ENCODE peak calls at places on chromosomes 4 and X, in six cellular contexts. F is CD8-positive, alpha-beta T cell; B is occipital lobe; Q is NCI-H1930; M is tibial nerve; N is GM23338. C is an unnamed sample.

GRCh38 chr4:100299019-100299418 is 108.8 kb upstream of the DDIT4L start:
- DNase-seq in F (no peak), B (no peak), Q (no peak), M (peak; percentile 26), N (no peak), C (no peak)

GRCh38 chr4:141102367-141102766 is 30.9 kb downstream of the RNF150 start:
- DNase-seq in F (no peak), B (no peak), Q (no peak), M (no peak), N (no peak), C (no peak)

GRCh38 chrX:440636-441035 is 53.9 kb upstream of the PPP2R3B start:
- DNase-seq in F (no peak), B (no peak), Q (no peak), M (no peak), N (no peak), C (no peak)

GRCh38 chr4:121697626-121698025 is 846 bp upstream of the ANXA5 start:
- DNase-seq in F (no peak), B (no peak), Q (no peak), M (no peak), N (no peak), C (no peak)

GRCh38 chr4:150176559-150176958 is 98.3 kb downstream of the DCLK2 start:
- DNase-seq in F (no peak), B (no peak), Q (no peak), M (no peak), N (no peak), C (no peak)

GRCh38 chrX:45758738-45759397 is 558.2 kb upstream of the DIPK2B start:
- DNase-seq in F (no peak), B (no peak), Q (no peak), M (no peak), N (no peak), C (no peak)

GRCh38 chrX:7444967-7445366 is 297.0 kb upstream of the PUDP start:
- DNase-seq in F (no peak), B (no peak), Q (no peak), M (no peak), N (no peak), C (no peak)

GRCh38 chr4:41307633-41308032 is 50.9 kb downstream of the UCHL1 start:
- DNase-seq in F (no peak), B (no peak), Q (no peak), M (no peak), N (no peak), C (no peak)

GRCh38 chrX:41435708-41436107 is 11.4 kb upstream of the NYX start:
- DNase-seq in F (no peak), B (no peak), Q (no peak), M (no peak), N (no peak), C (no peak)

GRCh38 chr4:145012841-145013240 is 85.2 kb downstream of the ANAPC10 start:
- DNase-seq in F (no peak), B (no peak), Q (no peak), M (no peak), N (no peak), C (no peak)

GRCh38 chr4:183945741-183946140 is 40.6 kb downstream of the STOX2 start:
- DNase-seq in F (no peak), B (no peak), Q (no peak), M (no peak), N (no peak), C (no peak)

GRCh38 chrX:19174401-19175025 is 52.2 kb upstream of the ADGRG2 start:
- DNase-seq in F (no peak), B (no peak), Q (no peak), M (peak; percentile 6), N (no peak), C (no peak)

GRCh38 chrX:147962476-147962875 is 18.7 kb upstream of the FMR1NB start:
- DNase-seq in F (no peak), B (no peak), Q (no peak), M (no peak), N (no peak), C (no peak)